ENCODE peak calls at places on chromosomes 11 and 22, in four cellular contexts. A is Panc1, I is colonic mucosa, F is HAP-1. K is an unnamed sample.
A peak's percentile ranks its signal among the peaks of the same experiment; 100 is the strongest.

GRCh38 chr22:27407369-27407985 is 394.1 kb downstream of the MN1 start:
- DNase-seq in A (no peak), I (no peak), F (no peak), K (no peak)

GRCh38 chr11:26350002-26350401 is 18.1 kb downstream of the ANO3 start:
- DNase-seq in A (no peak), I (no peak), F (no peak), K (no peak)

GRCh38 chr22:36331306-36331911 is 56.4 kb downstream of the MYH9 start:
- DNase-seq in A (no peak), I (peak; percentile 75), F (no peak), K (peak; percentile 76)

GRCh38 chr11:11148104-11148509 is 204.9 kb downstream of the CSNK2A3 start:
- DNase-seq in A (no peak), I (no peak), F (peak; percentile 41), K (no peak)

GRCh38 chr22:23233084-23233501 is 52.8 kb downstream of the BCR start:
- DNase-seq in A (no peak), I (no peak), F (no peak), K (no peak)

GRCh38 chr11:47863893-47864430 is 15.8 kb upstream of the NUP160 start:
- DNase-seq in A (no peak), I (no peak), F (no peak), K (no peak)

GRCh38 chr11:78221396-78222315 is 32.9 kb downstream of the USP35 start:
- DNase-seq in A (no peak), I (peak; percentile 13), F (no peak), K (no peak)

GRCh38 chr11:129223260-129223659 is 31.1 kb upstream of the ARHGAP32 start:
- DNase-seq in A (no peak), I (no peak), F (no peak), K (no peak)

GRCh38 chr11:120061036-120061760 is 76.7 kb downstream of the TRIM29 start:
- DNase-seq in A (no peak), I (no peak), F (no peak), K (no peak)

GRCh38 chr11:4092031-4092430 is 2.6 kb upstream of the RRM1 start:
- DNase-seq in A (no peak), I (no peak), F (no peak), K (peak; percentile 28)

GRCh38 chr22:35330258-35330861 is 30.7 kb downstream of the TOM1 start:
- DNase-seq in A (no peak), I (peak; percentile 70), F (no peak), K (peak; percentile 53)

GRCh38 chr22:40720538-40721256 is 41.4 kb downstream of the MCHR1 start:
- DNase-seq in A (no peak), I (no peak), F (no peak), K (no peak)

GRCh38 chr11:72336163-72336562 is 92.2 kb upstream of the PHOX2A start:
- DNase-seq in A (no peak), I (no peak), F (no peak), K (no peak)

GRCh38 chr11:27933992-27934829 is 173.7 kb downstream of the KIF18A start:
- DNase-seq in A (no peak), I (no peak), F (no peak), K (no peak)

GRCh38 chr11:101043940-101044339 is 85.7 kb downstream of the PGR start:
- DNase-seq in A (no peak), I (no peak), F (no peak), K (no peak)

GRCh38 chr11:65639623-65640482 is 2.0 kb downstream of the SIPA1 start:
- DNase-seq in A (no peak), I (no peak), F (no peak), K (peak; percentile 87)

GRCh38 chr22:39689421-39689820 is 118.9 kb downstream of the CACNA1I start:
- DNase-seq in A (no peak), I (no peak), F (no peak), K (no peak)

GRCh38 chr22:39685336-39686177 is 115.0 kb downstream of the CACNA1I start:
- DNase-seq in A (no peak), I (no peak), F (no peak), K (no peak)

GRCh38 chr22:39686776-39687525 is 116.4 kb downstream of the CACNA1I start:
- DNase-seq in A (no peak), I (no peak), F (no peak), K (no peak)

GRCh38 chr22:39686178-39686620 is 115.6 kb downstream of the CACNA1I start:
- DNase-seq in A (no peak), I (no peak), F (no peak), K (no peak)

DNA sequence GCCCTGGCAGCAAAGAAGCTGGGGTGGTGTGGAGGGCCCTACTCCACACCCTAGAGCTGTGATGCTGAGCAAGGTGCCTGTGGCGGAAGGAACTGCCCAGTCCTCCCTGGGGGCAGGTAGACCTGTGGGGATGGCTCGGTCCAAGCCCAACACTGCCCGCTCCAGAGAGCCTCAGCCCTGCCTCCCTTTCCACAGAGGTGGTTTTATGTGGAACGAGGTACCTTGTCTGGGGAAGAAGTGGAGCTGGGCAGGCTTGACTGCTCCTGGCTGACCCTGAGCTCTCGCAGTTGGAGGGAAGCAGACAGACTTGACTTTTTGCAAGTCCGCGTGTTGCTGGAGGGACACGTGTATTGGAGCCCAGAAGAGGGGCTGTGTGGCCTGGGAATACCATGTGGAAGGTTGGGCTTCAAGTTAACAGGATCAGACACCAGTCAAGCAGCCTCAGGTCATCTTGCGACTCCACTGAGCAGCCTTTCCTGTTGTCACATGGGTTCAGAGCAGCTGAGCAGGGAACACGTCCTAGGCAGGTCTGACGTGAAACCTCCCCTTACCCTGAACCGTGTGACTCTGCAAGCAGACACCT is 117.7 kb downstream of the CACNA1I start:
- DNase-seq in A (no peak), I (no peak), F (no peak), K (no peak)
- H3K27me3 ChIP-seq in A (no peaks in the 10 kb centered on the region), I (peaks cover 15% of the 10 kb centered on the region), F (no peaks in the 10 kb centered on the region), K (no peaks in the 10 kb centered on the region)

GRCh38 chr22:48641906-48642475 is 1185.7 kb downstream of the BRD1 start:
- DNase-seq in A (no peak), I (no peak), F (no peak), K (no peak)
- H3K9me3 ChIP-seq in A (no peaks in the 10 kb centered on the region), I (no peaks in the 10 kb centered on the region), F (no peaks in the 10 kb centered on the region), K (no peaks in the 10 kb centered on the region)

DNA sequence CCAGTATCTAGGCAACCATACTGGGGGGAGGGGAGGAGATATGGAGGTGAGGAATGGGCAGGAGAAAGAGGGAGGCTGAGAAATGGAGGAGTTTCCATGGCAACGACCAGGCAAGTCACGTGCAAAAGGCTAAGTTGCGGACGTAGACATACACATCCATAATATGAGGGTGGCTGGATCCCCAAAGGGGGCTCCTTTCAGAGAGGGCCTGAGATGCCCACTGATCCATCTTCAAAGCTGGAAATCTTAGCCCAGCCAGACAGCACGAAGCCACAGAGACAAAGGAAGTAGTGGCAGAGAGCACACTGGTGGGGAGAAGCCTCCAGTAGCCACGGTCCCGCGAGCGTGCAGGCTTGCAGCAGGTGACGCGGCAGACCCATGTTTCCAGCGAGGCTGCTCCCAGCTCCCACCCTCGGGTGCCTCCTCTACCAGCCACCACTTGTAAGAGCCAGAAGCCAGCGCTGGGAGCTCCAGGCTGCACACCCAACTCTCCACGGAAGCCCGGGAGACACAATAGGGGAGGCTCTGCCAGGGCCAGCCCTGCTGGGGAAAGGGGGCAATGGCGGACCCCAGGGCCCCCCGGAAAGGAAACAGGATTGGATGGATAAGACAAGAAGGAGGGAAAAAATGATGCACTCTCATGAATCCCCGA is 935 bp downstream of the FXYD6 start:
- DNase-seq in A (no peak), I (no peak), F (peak; percentile 48), K (peak; percentile 28)
- H3K4me3 ChIP-seq in A (peak overlapping the region; percentile 29), I (peak overlapping the region; percentile 39), F (peak overlapping the region; percentile 91), K (peak overlapping the region; percentile 53)

GRCh38 chr22:20297414-20298109 is 22.3 kb downstream of the DGCR6L start:
- DNase-seq in A (no peak), I (no peak), F (no peak), K (no peak)

GRCh38 chr22:20298110-20298802 is 21.6 kb downstream of the DGCR6L start:
- DNase-seq in A (no peak), I (no peak), F (no peak), K (no peak)

GRCh38 chr22:20296598-20296997 is 23.3 kb downstream of the DGCR6L start:
- DNase-seq in A (no peak), I (no peak), F (no peak), K (no peak)

GRCh38 chr22:20299736-20300136 is 20.1 kb downstream of the DGCR6L start:
- DNase-seq in A (no peak), I (no peak), F (no peak), K (no peak)

DNA sequence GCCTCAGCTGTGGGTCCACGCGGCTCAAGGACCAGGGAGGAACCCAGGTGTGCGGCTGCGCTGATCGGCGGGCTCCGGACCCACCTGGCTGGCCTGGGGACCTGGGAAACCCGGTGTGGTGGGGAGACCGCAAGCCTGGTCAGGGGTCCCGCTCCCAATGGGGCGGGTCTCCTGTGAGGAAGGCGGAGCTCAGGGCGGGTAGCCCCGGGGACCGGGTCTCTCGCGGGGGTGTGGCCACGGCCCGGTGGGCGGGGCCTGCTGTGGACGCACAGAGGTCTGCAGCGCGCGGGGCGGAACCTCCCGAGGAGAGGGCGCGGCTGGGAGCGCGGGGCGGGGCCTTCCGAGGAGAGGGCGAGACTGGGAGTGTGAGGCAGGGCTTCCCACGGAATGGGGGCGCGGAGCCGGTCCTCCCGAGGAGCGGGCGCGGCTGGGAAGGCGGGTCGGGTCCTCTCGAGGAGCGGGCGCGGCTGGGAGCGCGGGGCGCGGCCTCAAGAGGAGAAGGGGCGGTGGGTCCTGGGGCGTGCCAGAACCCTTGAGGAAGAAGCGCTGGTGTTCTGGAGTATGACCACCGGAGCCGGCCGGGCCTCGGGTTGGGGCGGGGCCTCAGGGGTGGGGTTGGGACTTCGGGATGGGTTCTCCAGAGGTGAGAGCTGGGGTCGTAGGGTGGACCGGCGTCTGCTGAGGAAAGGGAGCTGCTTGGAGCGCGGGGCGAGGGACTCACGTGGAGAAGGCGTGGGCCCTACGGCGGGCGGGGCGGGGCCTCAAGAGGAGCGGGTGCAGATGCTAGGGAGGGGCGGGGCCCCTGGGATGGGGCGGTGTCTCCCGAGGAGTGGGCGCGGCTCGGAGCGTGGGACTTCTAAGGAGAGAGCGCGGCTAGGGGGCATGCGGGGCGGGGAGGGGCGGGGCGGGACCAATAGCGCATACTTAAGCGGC is 20.8 kb downstream of the DGCR6L start:
- DNase-seq in A (no peak), I (peak; percentile 91), F (peak; percentile 96), K (peak; percentile 88)
- H3K27me3 ChIP-seq in A (no peaks in the 10 kb centered on the region), I (peaks cover 9% of the 10 kb centered on the region), F (peaks cover 3% of the 10 kb centered on the region), K (no peaks in the 10 kb centered on the region)

DNA sequence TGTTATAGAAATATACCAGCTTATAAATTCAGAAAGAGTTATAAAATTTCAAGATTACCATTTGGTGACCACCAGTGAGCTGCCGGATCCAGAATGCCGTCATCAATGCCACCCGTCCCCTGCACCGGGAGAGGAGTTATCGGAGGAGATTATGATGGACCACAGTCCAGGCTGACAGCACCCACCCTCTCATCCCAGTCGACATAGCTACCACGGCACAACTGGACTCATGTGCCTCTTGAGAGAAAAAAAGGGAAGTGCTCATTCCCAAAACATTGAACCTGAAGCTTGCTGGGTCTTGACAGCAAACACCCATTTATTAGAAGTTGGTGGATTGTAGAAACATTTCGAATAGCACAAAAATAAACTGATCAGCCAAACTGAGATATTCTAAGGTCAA is 1331.5 kb downstream of the TBC1D22A start:
- DNase-seq in A (no peak), I (no peak), F (no peak), K (no peak)
- H3K9me3 ChIP-seq in A (no peaks in the 10 kb centered on the region), I (no peaks in the 10 kb centered on the region), F (no peaks in the 10 kb centered on the region), K (no peaks in the 10 kb centered on the region)

GRCh38 chr11:63552921-63553320 is 10.3 kb downstream of the PLAAT2 start:
- DNase-seq in A (no peak), I (peak; percentile 36), F (no peak), K (no peak)
- H3K4me3 ChIP-seq in A (no peak overlapping the region), I (no peak overlapping the region), F (no peak overlapping the region), K (no peak overlapping the region)

K was measured in CD4-positive, alpha-beta memory T cell.